ENCODE peak calls at places on chromosome 4, in five cellular contexts. U is foreskin fibroblast, O is spleen, J is lower leg skin, C is AG04450. E is an unnamed sample.

GRCh38 chr4:98659741-98660507 is 1.5 kb upstream of the TSPAN5 start:
- DNase-seq in U (peak; percentile 56), O (no peak), J (no peak), C (no peak), E (no peak)

GRCh38 chr4:31674313-31674947 is 954.3 kb downstream of the PCDH7 start:
- DNase-seq in U (peak; percentile 9), O (no peak), J (no peak), C (no peak), E (no peak)

GRCh38 chr4:103904126-103904525 is 184.3 kb upstream of the TACR3 start:
- DNase-seq in U (peak; percentile 44), O (no peak), J (no peak), C (no peak), E (no peak)

GRCh38 chr4:160831165-160831922 is 1332.5 kb downstream of the FSTL5 start:
- DNase-seq in U (no peak), O (no peak), J (no peak), C (no peak), E (no peak)

GRCh38 chr4:24969486-24969885 is 56.6 kb upstream of the CCDC149 start:
- DNase-seq in U (no peak), O (no peak), J (no peak), C (no peak), E (no peak)

GRCh38 chr4:173748353-173748752 is 218.3 kb upstream of the HAND2 start:
- DNase-seq in U (peak; percentile 40), O (no peak), J (no peak), C (no peak), E (no peak)

GRCh38 chr4:102759835-102760644 is 728 bp downstream of the MANBA start:
- DNase-seq in U (peak; percentile 60), O (no peak), J (no peak), C (no peak), E (no peak)

GRCh38 chr4:15636818-15637217 is 18.3 kb downstream of the FBXL5 start:
- DNase-seq in U (no peak), O (no peak), J (no peak), C (no peak), E (no peak)

GRCh38 chr4:37798616-37799015 is 27.9 kb upstream of the PGM2 start:
- DNase-seq in U (no peak), O (no peak), J (no peak), C (no peak), E (no peak)

GRCh38 chr4:8742546-8742945 is 129.1 kb downstream of the HMX1 start:
- DNase-seq in U (no peak), O (no peak), J (no peak), C (no peak), E (no peak)

DNA sequence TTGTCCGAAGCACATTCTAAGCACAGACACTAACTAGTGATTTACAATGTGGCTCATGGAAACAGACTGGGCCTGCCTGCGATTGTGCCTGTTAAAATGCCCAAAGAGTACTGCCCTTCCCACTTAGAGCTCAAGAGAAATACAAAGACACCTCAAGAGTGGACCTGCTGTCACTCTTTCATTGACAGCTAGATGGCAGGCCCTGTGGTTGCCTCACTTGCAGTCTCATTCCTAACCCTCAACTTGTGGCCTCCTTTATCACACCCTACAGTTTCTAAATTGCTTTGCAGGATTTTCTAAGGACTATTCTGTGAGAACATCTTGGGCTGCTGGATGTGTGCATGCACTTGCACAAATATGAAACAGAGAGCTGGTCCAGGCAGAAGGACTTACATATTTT is 331.0 kb upstream of the EMCN start:
- DNase-seq in U (no peak), O (no peak), J (no peak), C (no peak), E (no peak)
- TF ChIP-seq CTCF in U (no peak), O (no peak), J (no peak), C (no peak), E (no peak)

GRCh38 chr4:5052424-5052702 is 1.1 kb downstream of the STK32B start:
- DNase-seq in U (no peak), O (no peak), J (no peak), C (no peak), E (no peak)
- H3K4me3 ChIP-seq in U (peak overlapping the region; percentile 73), O (no peak overlapping the region), J (no peak overlapping the region), C (peak overlapping the region; percentile 66), E (peak overlapping the region; percentile 79)

GRCh38 chr4:53547983-53548382 is 43.3 kb downstream of the LNX1 start:
- DNase-seq in U (no peak), O (no peak), J (no peak), C (no peak), E (no peak)
- TF ChIP-seq CTCF in U (no peak), O (no peak), J (no peak), C (no peak), E (no peak)

GRCh38 chr4:46386570-46386969 is 3.4 kb downstream of the GABRA2 start:
- DNase-seq in U (no peak), O (no peak), J (no peak), C (no peak), E (no peak)

GRCh38 chr4:46388860-46389259 is 1.1 kb downstream of the GABRA2 start:
- DNase-seq in U (no peak), O (no peak), J (no peak), C (no peak), E (no peak)

GRCh38 chr4:46390353-46391058 is 578 bp upstream of the GABRA2 start:
- DNase-seq in U (no peak), O (no peak), J (no peak), C (no peak), E (no peak)

GRCh38 chr4:46387956-46388355 is 2.0 kb downstream of the GABRA2 start:
- DNase-seq in U (no peak), O (no peak), J (no peak), C (no peak), E (no peak)

GRCh38 chr4:46389301-46389761 is 597 bp downstream of the GABRA2 start:
- DNase-seq in U (no peak), O (no peak), J (no peak), C (no peak), E (no peak)
- H3K4me3 ChIP-seq in U (no peak overlapping the region), O (peak overlapping the region; percentile 28), J (no peak overlapping the region), C (peak overlapping the region; percentile 56), E (peak overlapping the region; percentile 68)

GRCh38 chr4:110587666-110588285 is 35.1 kb downstream of the PITX2 start:
- DNase-seq in U (no peak), O (no peak), J (no peak), C (no peak), E (no peak)

GRCh38 chr4:110586137-110586850 is 36.6 kb downstream of the PITX2 start:
- DNase-seq in U (peak; percentile 72), O (no peak), J (no peak), C (peak; percentile 2), E (no peak)

DNA sequence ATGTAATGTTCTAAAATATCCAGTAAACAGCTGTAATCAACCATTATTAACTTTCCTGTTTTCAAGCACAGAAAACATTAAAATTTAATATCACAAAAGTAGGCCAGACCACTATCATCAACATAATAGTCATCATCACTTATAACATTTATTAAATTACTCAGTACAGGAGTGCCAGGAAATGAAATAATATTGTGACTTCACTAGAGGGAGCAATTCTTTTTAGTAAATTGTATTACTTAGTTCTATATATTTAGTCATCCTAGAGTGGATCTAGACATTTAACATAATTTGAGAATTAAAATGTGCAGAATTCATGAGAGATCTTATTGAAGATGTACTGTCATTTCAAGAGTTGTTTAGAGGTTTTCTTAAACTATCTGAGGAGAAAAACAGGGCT is 33.6 kb downstream of the PITX2 start:
- DNase-seq in U (peak; percentile 12), O (no peak), J (no peak), C (no peak), E (no peak)
- TF ChIP-seq CTCF in U (peak; percentile 10), O (no peak), J (no peak), C (peak; percentile 18), E (no peak)